ENCODE peak calls at places on chromosomes 3 and 15, in ten cellular contexts. D is substantia nigra; N is right atrium auricular region; V is C1 segment of cervical spinal cord; F is stimulated activated CD4-positive, alpha-beta T cell treated with anti-CD3 and anti-CD28 coated beads, Interleukin-1b, Interleukin-23, amount 100 ng/mL, for 4 hours; I is RWPE1; R is activated gamma-delta T cell treated with Interleukin-2 at 50 U/mL for 16 hours; M is Caki2; K is activated CD8-positive, alpha-beta memory T cell treated with anti-CD3 and anti-CD28 coated beads, Interleukin-2, amount 50 U/mL, for 4 hours; Q is activated naive CD4-positive, alpha-beta T cell. Z is an unnamed sample.
A peak's percentile ranks its signal among the peaks of the same experiment; 100 is the strongest.

GRCh38 chr3:171541647-171542046 is 81.4 kb upstream of the TNIK start:
- DNase-seq in M (no peak), V (no peak), Q (no peak), R (no peak), N (no peak), F (no peak), D (no peak), K (no peak), I (no peak), Z (no peak)

GRCh38 chr3:19171794-19172193 is 23.5 kb downstream of the KCNH8 start:
- DNase-seq in V (no peak), D (no peak), N (no peak), K (no peak), F (no peak), M (no peak), Q (no peak), I (no peak), R (no peak), Z (no peak)

GRCh38 chr3:120168611-120169010 is 74.4 kb upstream of the GSK3B start:
- DNase-seq in Q (no peak), I (no peak), M (no peak), R (no peak), V (no peak), F (no peak), N (no peak), D (no peak), K (no peak), Z (no peak)

GRCh38 chr3:111547645-111548044 is 5.6 kb downstream of the CD96 start:
- DNase-seq in R (peak; percentile 44), V (no peak), D (no peak), I (no peak), Q (no peak), K (no peak), N (no peak), M (no peak), F (no peak), Z (no peak)

GRCh38 chr3:153173758-153174516 is 11.9 kb downstream of the RAP2B start:
- DNase-seq in F (no peak), N (no peak), D (no peak), R (no peak), K (no peak), I (no peak), M (peak; percentile 19), V (no peak), Q (no peak), Z (peak; percentile 85)

GRCh38 chr15:96324900-96325299 is 5.6 kb upstream of the NR2F2 start:
- DNase-seq in I (no peak), Q (no peak), V (no peak), M (no peak), N (no peak), F (no peak), D (no peak), K (no peak), R (no peak), Z (no peak)

GRCh38 chr3:196140224-196140623 is 58.3 kb upstream of the TFRC start:
- DNase-seq in D (no peak), N (no peak), M (no peak), F (no peak), R (no peak), V (no peak), Q (no peak), K (no peak), I (no peak), Z (no peak)

GRCh38 chr3:156819842-156820686 is 6.1 kb upstream of the LEKR1 start:
- DNase-seq in F (no peak), M (no peak), I (no peak), D (no peak), K (no peak), V (no peak), Q (no peak), R (no peak), N (no peak), Z (no peak)

GRCh38 chr15:79494963-79495362 is 62.8 kb downstream of the MINAR1 start:
- DNase-seq in K (no peak), D (no peak), F (no peak), N (no peak), R (no peak), I (no peak), Q (no peak), V (no peak), M (no peak), Z (no peak)

Z was measured in NCI-H226.